ENCODE peak calls at places on chromosomes 1 and 21, in eight cellular contexts. S is AG10803, C is kidney epithelial cell, M is A549, J is GM23338, L is PC-3, P is mucosa of descending colon, Q is left ventricle myocardium inferior. D is an unnamed sample.

GRCh38 chr1:201059871-201060555 is 36.5 kb upstream of the KIF21B start:
- DNase-seq in S (peak; percentile 3), C (no peak), M (no peak), J (no peak), L (no peak), P (no peak), Q (no peak), D (no peak)

GRCh38 chr1:98181041-98181764 is 260.4 kb upstream of the DPYD start:
- DNase-seq in S (no peak), C (no peak), M (no peak), J (no peak), L (no peak), P (no peak), Q (no peak), D (no peak)

GRCh38 chr1:6260433-6260934 is 414 bp downstream of the GPR153 start:
- DNase-seq in S (no peak), C (no peak), M (no peak), J (peak; percentile 66), L (no peak), P (no peak), Q (peak; percentile 41), D (no peak)

GRCh38 chr1:61132176-61133047 is 50.1 kb downstream of the NFIA start:
- DNase-seq in S (no peak), C (no peak), M (no peak), J (no peak), L (no peak), P (no peak), Q (no peak), D (no peak)

GRCh38 chr1:20437640-20438039 is 48.4 kb downstream of the CAMK2N1 start:
- DNase-seq in S (no peak), C (no peak), M (no peak), J (no peak), L (peak; percentile 14), P (no peak), Q (no peak), D (no peak)

GRCh38 chr1:225481738-225482137 is 53.9 kb upstream of the LBR start:
- DNase-seq in S (no peak), C (no peak), M (no peak), J (no peak), L (no peak), P (no peak), Q (no peak), D (no peak)

GRCh38 chr1:59156031-59156430 is 140.9 kb upstream of the FGGY start:
- DNase-seq in S (peak; percentile 48), C (no peak), M (no peak), J (no peak), L (no peak), P (no peak), Q (no peak), D (no peak)

GRCh38 chr21:41316200-41316599 is 401 bp upstream of the FAM3B start:
- DNase-seq in S (no peak), C (no peak), M (no peak), J (no peak), L (no peak), P (no peak), Q (no peak), D (no peak)

GRCh38 chr1:178513278-178513983 is 522 bp downstream of the TEX35 start:
- DNase-seq in S (peak; percentile 52), C (no peak), M (no peak), J (peak; percentile 49), L (peak; percentile 13), P (peak; percentile 56), Q (peak; percentile 49), D (no peak)

GRCh38 chr1:119773711-119774241 is 5.1 kb upstream of the HMGCS2 start:
- DNase-seq in S (peak; percentile 61), C (no peak), M (no peak), J (peak; percentile 57), L (peak; percentile 21), P (no peak), Q (no peak), D (peak; percentile 35)

GRCh38 chr1:109864960-109865611 is 45.6 kb upstream of the CSF1 start:
- DNase-seq in S (peak; percentile 99), C (no peak), M (no peak), J (no peak), L (no peak), P (no peak), Q (no peak), D (peak; percentile 56)

GRCh38 chr1:27428316-27429028 is 36.0 kb downstream of the GPR3 start:
- DNase-seq in S (peak; percentile 46), C (no peak), M (no peak), J (peak; percentile 51), L (no peak), P (no peak), Q (peak; percentile 57), D (no peak)

GRCh38 chr1:241465673-241466072 is 53.9 kb downstream of the FH start:
- DNase-seq in S (no peak), C (no peak), M (no peak), J (no peak), L (peak; percentile 91), P (no peak), Q (no peak), D (no peak)

GRCh38 chr1:241473026-241473425 is 46.5 kb downstream of the FH start:
- DNase-seq in S (no peak), C (no peak), M (no peak), J (no peak), L (no peak), P (no peak), Q (no peak), D (no peak)

GRCh38 chr1:241470908-241471610 is 48.5 kb downstream of the FH start:
- DNase-seq in S (no peak), C (no peak), M (no peak), J (no peak), L (no peak), P (no peak), Q (no peak), D (no peak)

GRCh38 chr1:241475688-241476087 is 43.9 kb downstream of the FH start:
- DNase-seq in S (no peak), C (no peak), M (no peak), J (no peak), L (peak; percentile 79), P (no peak), Q (no peak), D (no peak)

DNA sequence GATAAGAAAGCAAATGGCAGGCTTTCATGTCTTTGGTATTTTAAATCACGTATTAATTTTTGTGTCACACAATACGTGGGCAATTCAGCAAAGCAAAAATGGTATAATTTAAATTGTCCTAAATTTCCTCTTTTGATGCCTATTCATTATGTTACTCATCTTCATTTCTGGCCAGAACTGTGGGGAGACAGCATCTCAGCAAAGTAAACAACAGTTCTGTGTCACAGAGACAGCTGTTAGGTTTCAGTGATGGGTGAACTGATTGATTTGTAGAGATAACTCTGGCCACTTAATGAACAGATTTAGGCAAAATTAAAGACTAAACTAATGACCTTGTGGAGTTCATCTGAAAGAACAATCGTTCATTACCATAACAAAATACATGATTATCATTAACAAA is 49.2 kb downstream of the FH start:
- DNase-seq in S (no peak), C (no peak), M (no peak), J (no peak), L (no peak), P (no peak), Q (no peak), D (no peak)
- H3K4me3 ChIP-seq in S (no peak overlapping the region), C (no peak overlapping the region), M (no peak overlapping the region), J (no peak overlapping the region), L (no peak overlapping the region), P (no peak overlapping the region), Q (no peak overlapping the region), D (no peak overlapping the region)

GRCh38 chr1:157671895-157672294 is 28.7 kb downstream of the FCRL3 start:
- DNase-seq in S (no peak), C (no peak), M (no peak), J (no peak), L (peak; percentile 72), P (no peak), Q (no peak), D (no peak)
- H3K4me3 ChIP-seq in S (no peak overlapping the region), C (no peak overlapping the region), M (no peak overlapping the region), J (no peak overlapping the region), L (no peak overlapping the region), P (no peak overlapping the region), Q (no peak overlapping the region), D (no peak overlapping the region)

GRCh38 chr1:41357451-41358151 is 3.6 kb upstream of the FOXO6 start:
- DNase-seq in S (no peak), C (no peak), M (no peak), J (peak; percentile 27), L (no peak), P (no peak), Q (peak; percentile 48), D (no peak)

GRCh38 chr1:41360074-41361027 is 883 bp upstream of the FOXO6 start:
- DNase-seq in S (no peak), C (no peak), M (no peak), J (peak; percentile 76), L (peak; percentile 46), P (no peak), Q (no peak), D (no peak)

GRCh38 chr1:41359211-41360073 is 1.8 kb upstream of the FOXO6 start:
- DNase-seq in S (peak; percentile 84), C (no peak), M (no peak), J (no peak), L (no peak), P (no peak), Q (no peak), D (no peak)

GRCh38 chr1:41356752-41357151 is 4.5 kb upstream of the FOXO6 start:
- DNase-seq in S (no peak), C (no peak), M (no peak), J (no peak), L (no peak), P (no peak), Q (no peak), D (no peak)

DNA sequence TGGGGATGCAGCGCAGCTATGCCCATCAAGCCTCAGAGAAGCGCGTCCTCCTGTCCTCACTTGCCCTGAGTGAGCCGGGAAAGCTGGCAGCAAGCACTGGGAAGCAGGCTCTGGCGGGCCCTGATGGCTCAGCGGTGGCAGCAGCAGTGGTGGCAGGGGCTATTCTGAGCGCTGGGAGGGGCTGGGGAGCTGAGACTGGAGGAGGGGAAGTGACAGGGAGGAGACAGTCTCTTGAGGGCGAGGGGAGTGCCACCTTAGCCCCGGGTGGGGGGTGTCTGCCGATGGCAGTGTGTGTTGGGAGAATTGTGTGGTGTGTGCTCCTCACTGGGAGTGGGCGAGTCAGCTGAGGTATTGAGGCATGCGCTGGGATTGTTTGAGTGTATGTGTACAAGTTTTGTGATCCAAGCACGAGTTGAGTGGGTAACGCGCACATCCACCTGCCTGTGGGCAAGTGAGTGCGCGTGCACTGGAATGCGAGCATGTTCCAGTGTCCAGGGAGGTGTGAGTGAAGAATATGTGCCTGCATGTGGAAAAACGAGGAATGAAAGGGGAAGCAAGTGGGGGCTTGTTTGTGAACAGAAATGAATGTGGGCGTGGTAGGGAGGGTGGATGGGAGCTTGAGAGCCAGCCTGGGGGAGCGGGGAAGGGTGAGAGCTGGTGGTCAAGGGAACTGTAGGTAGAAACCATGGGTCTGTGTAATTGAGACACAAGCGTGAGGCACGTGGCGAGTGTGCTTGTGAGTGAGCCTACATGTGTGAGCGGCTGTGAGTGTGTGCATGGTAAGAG is 2.9 kb upstream of the FOXO6 start:
- DNase-seq in S (no peak), C (no peak), M (no peak), J (peak; percentile 61), L (no peak), P (no peak), Q (peak; percentile 73), D (no peak)
- H3K4me3 ChIP-seq in S (no peak overlapping the region), C (no peak overlapping the region), M (no peak overlapping the region), J (peak overlapping the region; percentile 42), L (no peak overlapping the region), P (no peak overlapping the region), Q (no peak overlapping the region), D (no peak overlapping the region)

DNA sequence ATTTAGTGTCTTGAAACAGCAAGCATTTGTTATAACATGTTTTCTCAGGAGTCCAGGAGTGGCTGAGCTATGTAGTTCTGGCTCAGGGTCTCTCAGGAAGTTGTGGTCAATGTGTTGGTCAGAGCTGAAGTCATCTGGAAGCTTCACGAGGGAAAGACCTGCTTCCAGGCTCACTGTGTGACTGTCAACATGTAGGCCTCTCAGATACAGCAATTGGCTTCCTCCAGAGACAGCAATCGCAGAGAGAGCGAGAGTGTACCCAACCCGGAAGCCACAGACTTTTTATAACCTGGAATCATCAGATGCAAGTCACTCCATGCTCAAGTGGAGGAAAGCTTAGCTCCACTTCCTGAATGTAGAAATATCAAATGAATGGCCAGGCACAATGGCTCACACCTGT is 40.9 kb downstream of the TNFRSF9 start:
- DNase-seq in S (peak; percentile 47), C (no peak), M (no peak), J (no peak), L (peak; percentile 55), P (no peak), Q (no peak), D (no peak)
- H3K4me3 ChIP-seq in S (no peak overlapping the region), C (no peak overlapping the region), M (no peak overlapping the region), J (no peak overlapping the region), L (no peak overlapping the region), P (no peak overlapping the region), Q (no peak overlapping the region), D (no peak overlapping the region)

D was measured in epithelial cell of proximal tubule.